ENCODE peak calls at places on chromosomes 11 and 22, in ten cellular contexts. Y is upper lobe of left lung; L is pancreas; S is CD8-positive, alpha-beta T cell; R is colonic mucosa; B is lower lobe of right lung; F is left ventricle myocardium inferior; O is IMR-90; I is right atrium auricular region; A is endodermal cell. V is an unnamed sample. For H3K4me1, the result is how much of the 10 kb centered on the place peaks cover.

GRCh38 chr11:75425422-75425821 is 7.6 kb downstream of the KLHL35 start:
- DNase-seq in I (no peak), A (peak), B (no peak), O (no peak), L (peak), S (no peak), R (no peak), F (no peak), Y (no peak), V (no peak)

GRCh38 chr22:32249231-32249630 is 5.9 kb downstream of the SLC5A4 start:
- DNase-seq in L (no peak), Y (no peak), I (no peak), O (no peak), A (no peak), F (no peak), R (no peak), B (no peak), S (no peak), V (no peak)

GRCh38 chr11:64568041-64568571 is 22.9 kb upstream of the SLC22A12 start:
- DNase-seq in A (peak), I (no peak), Y (no peak), B (peak), S (no peak), R (no peak), L (no peak), F (no peak), O (no peak), V (no peak)

GRCh38 chr11:117345039-117345438 is 17.4 kb downstream of the CEP164 start:
- DNase-seq in O (peak), S (no peak), A (no peak), L (no peak), R (no peak), I (no peak), Y (no peak), F (no peak), B (no peak), V (no peak)

GRCh38 chr11:102546427-102546826 is 15.9 kb upstream of the MMP7 start:
- DNase-seq in L (no peak), R (no peak), B (no peak), A (no peak), F (no peak), O (no peak), Y (no peak), S (no peak), I (no peak), V (no peak)

GRCh38 chr22:42418811-42419243 is 13.4 kb downstream of the NFAM1 start:
- DNase-seq in L (no peak), I (no peak), B (peak), Y (peak), O (no peak), S (no peak), F (no peak), A (no peak), R (no peak), V (no peak)

GRCh38 chr11:15674756-15675155 is 560.0 kb downstream of the INSC start:
- DNase-seq in R (peak), A (peak), S (no peak), I (no peak), O (no peak), F (no peak), B (no peak), L (no peak), Y (no peak), V (no peak)

GRCh38 chr11:120181446-120181992 is 29.3 kb upstream of the OAF start:
- DNase-seq in B (no peak), I (peak), A (no peak), Y (no peak), O (no peak), S (no peak), L (no peak), R (peak), F (no peak), V (no peak)

GRCh38 chr11:61904539-61905048 is 12.8 kb downstream of the RAB3IL1 start:
- DNase-seq in Y (peak), F (no peak), R (no peak), S (no peak), I (no peak), A (peak), O (no peak), B (peak), L (peak), V (no peak)

GRCh38 chr11:63262562-63262961 is 19.2 kb upstream of the SLC22A25 start:
- DNase-seq in B (no peak), S (no peak), I (no peak), A (no peak), O (no peak), L (no peak), F (no peak), R (no peak), Y (peak), V (no peak)

GRCh38 chr11:31769241-31769640 is 41.9 kb downstream of the PAX6 start:
- DNase-seq in S (no peak), A (no peak), I (no peak), O (no peak), F (no peak), R (no peak), L (no peak), Y (no peak), B (no peak), V (no peak)

GRCh38 chr11:132623496-132623895 is 908.8 kb downstream of the OPCML start:
- DNase-seq in R (no peak), I (no peak), F (no peak), S (no peak), O (no peak), B (no peak), A (no peak), L (no peak), Y (no peak), V (no peak)

GRCh38 chr11:131498631-131499053 is 128.2 kb downstream of the NTM start:
- DNase-seq in F (no peak), S (no peak), A (no peak), R (no peak), I (no peak), B (no peak), Y (no peak), O (no peak), L (no peak), V (no peak)

GRCh38 chr11:25200925-25201324 is 704.1 kb downstream of the LUZP2 start:
- DNase-seq in R (no peak), A (no peak), F (no peak), L (no peak), I (no peak), O (no peak), S (no peak), Y (no peak), B (no peak), V (no peak)

GRCh38 chr11:117179048-117179999 is 781 bp downstream of the SIDT2 start:
- DNase-seq in O (no peak), F (peak), I (peak), R (peak), S (peak), A (no peak), L (peak), Y (peak), B (peak), V (peak)

GRCh38 chr11:31805629-31806185 is 5.4 kb downstream of the PAX6 start:
- DNase-seq in I (peak), L (no peak), A (peak), S (no peak), B (no peak), R (no peak), F (no peak), O (no peak), Y (no peak), V (no peak)

GRCh38 chr11:44300881-44301855 is 8.8 kb downstream of the ALX4 start:
- DNase-seq in F (no peak), S (no peak), B (no peak), R (no peak), O (no peak), Y (no peak), I (no peak), L (no peak), A (no peak), V (no peak)

GRCh38 chr11:44566952-44567875 is 1.8 kb downstream of the CD82 start:
- DNase-seq in I (no peak), R (no peak), A (peak), S (no peak), L (no peak), B (no peak), Y (no peak), F (no peak), O (no peak), V (no peak)

GRCh38 chr11:2813141-2813908 is 72.2 kb downstream of the CDKN1C start:
- DNase-seq in R (no peak), I (no peak), F (peak), L (peak), Y (no peak), B (peak), A (no peak), O (peak), S (no peak), V (peak)

GRCh38 chr11:108617055-108617454 is 23.5 kb upstream of the EXPH5 start:
- DNase-seq in I (no peak), R (no peak), Y (no peak), L (no peak), S (no peak), F (no peak), B (no peak), O (no peak), A (no peak), V (no peak)

GRCh38 chr22:27627444-27627833 is 174.1 kb downstream of the MN1 start:
- DNase-seq in O (no peak), A (no peak), R (no peak), F (no peak), I (no peak), S (no peak), B (no peak), Y (no peak), L (no peak), V (no peak)

GRCh38 chr22:31102441-31103081 is 4.8 kb downstream of the SELENOM start:
- DNase-seq in O (peak), R (peak), B (no peak), I (peak), F (peak), L (peak), S (no peak), Y (peak), A (no peak), V (peak)

GRCh38 chr11:82899191-82899820 is 924 bp downstream of the PRCP start:
- DNase-seq in S (no peak), I (no peak), R (no peak), Y (no peak), O (no peak), B (no peak), A (no peak), F (no peak), L (no peak), V (no peak)

GRCh38 chr11:111063711-111064110 is 181.8 kb upstream of the POU2AF2 start:
- DNase-seq in S (no peak), F (no peak), Y (no peak), A (no peak), B (no peak), R (no peak), I (no peak), L (no peak), O (peak), V (no peak)

GRCh38 chr11:110187731-110188130 is 94.5 kb downstream of the ZC3H12C start:
- DNase-seq in I (no peak), L (no peak), B (no peak), Y (no peak), R (no peak), O (no peak), A (no peak), S (no peak), F (no peak), V (no peak)

GRCh38 chr11:131659931-131660330 is 289.5 kb downstream of the NTM start:
- DNase-seq in L (no peak), A (no peak), Y (no peak), B (no peak), O (no peak), I (no peak), R (no peak), S (no peak), F (no peak), V (no peak)

GRCh38 chr11:19398273-19398672 is 157.5 kb upstream of the E2F8 start:
- DNase-seq in R (no peak), O (peak), F (no peak), S (no peak), L (no peak), A (peak), B (no peak), I (no peak), Y (no peak), V (no peak)

GRCh38 chr11:86341382-86341781 is 33.3 kb upstream of the CCDC81 start:
- DNase-seq in L (no peak), Y (no peak), I (no peak), R (no peak), F (no peak), S (no peak), B (no peak), A (no peak), O (no peak), V (no peak)

DNA sequence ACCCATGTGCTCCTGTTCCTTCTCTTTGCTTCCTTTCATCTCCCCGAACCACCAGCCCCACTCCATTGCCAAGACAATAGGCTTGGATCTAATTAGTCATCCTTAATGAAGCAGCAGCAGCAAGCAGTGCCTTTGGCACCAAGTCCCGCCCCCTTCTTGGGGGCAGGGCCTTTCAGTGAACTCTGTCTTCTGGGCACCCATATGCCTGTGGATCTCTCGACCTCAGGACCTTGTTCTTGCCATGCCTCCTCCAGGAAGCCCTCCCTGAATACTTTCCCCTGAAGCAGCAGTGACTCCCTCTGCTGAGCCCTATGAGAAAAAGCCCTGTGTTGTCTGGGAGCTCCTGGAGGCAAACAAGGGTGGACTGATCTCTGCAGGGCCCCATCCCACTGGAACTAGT is 32.1 kb downstream of the ARHGEF17 start:
- DNase-seq in L (no peak), Y (no peak), F (no peak), R (no peak), B (no peak), O (no peak), I (no peak), A (peak), S (no peak), V (no peak)
- H3K4me1 ChIP-seq in L (under half), Y (under half), F (half or more), R (under half), B (under half), O (under half), I (under half), A (under half), S (under half), V (under half)

GRCh38 chr11:125069796-125070195 is 6.7 kb downstream of the SLC37A2 start:
- DNase-seq in I (no peak), B (no peak), R (no peak), O (peak), F (no peak), L (peak), A (no peak), S (no peak), Y (no peak), V (no peak)
- H3K4me1 ChIP-seq in I (under half), B (under half), R (under half), O (under half), F (under half), L (under half), A (under half), S (under half), Y (under half), V (under half)

GRCh38 chr11:535519-536454 is at the start of gene HRAS:
- DNase-seq in I (peak), O (peak), S (peak), L (peak), F (peak), A (peak), B (peak), Y (peak), R (peak), V (peak)
- H3K4me1 ChIP-seq in I (under half), O (under half), S (under half), L (under half), F (half or more), A (under half), B (under half), Y (under half), R (under half), V (under half)

DNA sequence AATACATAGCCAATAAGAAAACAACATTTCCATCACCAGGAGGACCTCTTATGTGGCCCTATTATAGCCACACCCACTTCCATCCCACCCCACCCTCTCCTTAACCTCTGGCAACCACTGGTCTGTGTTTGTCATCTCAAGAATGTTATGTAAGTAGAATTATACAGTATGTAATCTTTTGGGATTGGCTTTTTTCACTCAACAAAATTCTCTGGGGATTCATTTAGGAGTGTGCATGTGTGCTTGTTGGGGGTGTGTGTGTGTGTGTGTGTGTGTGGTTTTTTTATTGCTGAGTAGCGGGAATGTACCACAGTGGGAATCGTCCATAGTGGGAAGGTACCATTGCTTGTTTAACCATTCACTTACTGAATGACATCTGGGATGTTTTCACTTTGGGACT is 5.2 kb downstream of the KCNJ5 start:
- DNase-seq in S (no peak), A (no peak), I (no peak), O (no peak), L (no peak), F (no peak), Y (no peak), B (no peak), R (no peak), V (no peak)
- H3K4me1 ChIP-seq in S (under half), A (under half), I (under half), O (under half), L (half or more), F (half or more), Y (under half), B (half or more), R (under half), V (half or more)

DNA sequence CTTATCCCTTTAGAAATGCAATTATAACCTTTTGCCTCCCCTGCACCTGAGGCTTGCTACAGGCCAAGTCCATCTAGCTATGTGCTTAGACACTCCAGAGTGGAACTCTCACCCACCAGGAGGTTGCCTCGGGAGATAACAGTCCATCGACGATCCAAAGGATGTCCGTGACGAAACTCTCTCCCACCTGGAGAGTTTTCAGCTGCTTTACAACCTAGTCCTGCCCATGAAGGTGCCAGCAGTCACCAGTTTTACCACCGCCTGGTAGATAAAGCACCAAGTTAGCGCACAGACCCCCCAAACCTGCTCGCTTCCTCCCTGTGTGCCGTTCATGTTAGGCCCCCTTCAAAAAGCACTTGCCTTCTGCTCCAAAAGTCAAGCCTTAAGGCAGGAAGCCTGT is 53.1 kb upstream of the SHISAL1 start:
- DNase-seq in A (peak), B (peak), S (no peak), O (no peak), I (no peak), F (no peak), L (no peak), Y (no peak), R (no peak), V (no peak)
- H3K4me1 ChIP-seq in A (under half), B (under half), S (under half), O (under half), I (under half), F (half or more), L (under half), Y (under half), R (under half), V (under half)

DNA sequence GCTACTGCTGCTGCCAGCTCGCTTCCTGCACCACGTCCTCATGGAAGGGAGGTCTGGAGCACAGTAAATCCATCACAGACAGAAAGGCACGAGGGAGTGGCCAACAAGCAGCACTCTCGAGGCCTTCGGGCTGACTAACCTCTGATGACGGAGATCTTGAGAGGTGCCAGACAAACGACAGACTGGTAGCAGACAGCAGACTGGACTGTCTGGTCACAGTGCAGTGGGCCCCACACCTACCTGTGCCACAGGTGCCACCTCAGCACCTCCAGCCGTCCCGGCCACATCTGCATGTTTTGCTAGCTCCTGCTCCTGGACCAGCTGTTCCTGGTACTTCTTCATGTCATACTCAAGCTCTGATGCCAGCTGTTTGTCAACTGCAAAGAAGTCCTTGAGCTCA is 64.1 kb downstream of the NCAPD3 start:
- DNase-seq in S (no peak), A (no peak), B (no peak), I (no peak), O (no peak), R (no peak), L (no peak), Y (no peak), F (no peak), V (no peak)
- H3K4me1 ChIP-seq in S (under half), A (under half), B (under half), I (under half), O (under half), R (under half), L (under half), Y (under half), F (under half), V (under half)

DNA sequence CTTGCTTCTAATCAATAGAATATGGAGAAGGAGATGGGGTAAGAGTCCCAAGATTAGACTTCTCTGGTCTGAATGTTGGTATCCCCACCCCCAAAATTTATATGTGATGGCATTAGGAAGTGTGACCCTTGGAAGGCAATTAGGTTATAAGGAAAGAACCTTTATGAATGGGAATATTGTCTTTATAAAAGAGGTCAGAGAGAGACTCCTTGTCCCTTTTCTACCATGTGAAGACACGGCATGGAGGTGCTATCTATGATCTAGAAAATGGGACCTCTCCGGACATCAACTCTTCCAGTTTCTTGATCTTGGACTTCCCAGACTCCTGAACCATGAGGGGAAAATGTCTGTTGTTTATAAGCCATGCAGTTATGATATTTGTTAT is 37.9 kb upstream of the FJX1 start:
- DNase-seq in Y (no peak), L (no peak), A (no peak), R (no peak), B (no peak), O (no peak), S (no peak), I (no peak), F (no peak), V (no peak)
- H3K4me1 ChIP-seq in Y (under half), L (under half), A (under half), R (under half), B (under half), O (under half), S (under half), I (under half), F (under half), V (under half)

DNA sequence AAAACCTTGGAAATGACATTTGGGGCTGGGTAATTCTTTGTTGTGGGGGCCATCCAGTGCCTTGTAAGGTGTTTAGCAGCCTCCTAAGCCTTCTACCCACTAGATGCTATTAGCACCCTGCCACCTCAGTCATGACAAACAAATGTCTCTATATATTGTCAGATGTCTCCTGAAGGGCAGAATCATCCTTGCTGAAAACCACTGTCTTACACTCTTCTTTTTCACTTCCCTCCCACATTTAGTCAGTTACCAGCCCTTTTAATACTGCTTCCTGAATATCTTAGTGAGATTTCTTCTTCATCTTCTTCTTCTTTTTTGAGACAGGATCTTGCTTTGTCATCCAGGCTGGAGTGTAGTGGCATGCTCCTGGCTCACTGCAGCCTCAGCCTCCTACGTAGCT is 33.1 kb downstream of the TNRC6B start:
- DNase-seq in I (no peak), O (no peak), L (no peak), A (no peak), Y (no peak), S (no peak), F (no peak), R (no peak), B (no peak), V (no peak)
- H3K4me1 ChIP-seq in I (under half), O (under half), L (under half), A (under half), Y (half or more), S (half or more), F (half or more), R (under half), B (half or more), V (half or more)

GRCh38 chr11:12868315-12869073 is 140.6 kb upstream of the RASSF10 start:
- DNase-seq in A (no peak), I (no peak), L (no peak), Y (no peak), S (no peak), R (no peak), F (no peak), O (peak), B (no peak), V (no peak)
- H3K4me1 ChIP-seq in A (under half), I (under half), L (under half), Y (under half), S (under half), R (under half), F (half or more), O (under half), B (under half), V (under half)

V was measured in heart right ventricle.